ENCODE peak calls at places on chromosomes 3 and 15, in five cellular contexts. W, O, A, H and V are unnamed samples.

GRCh38 chr15:34520566-34520965 is 62.9 kb downstream of the GOLGA8B start:
- DNase-seq in H (no peak), O (no peak), A (no peak), W (no peak), V (no peak)

GRCh38 chr3:7309707-7310106 is 448.8 kb downstream of the GRM7 start:
- DNase-seq in W (peak; percentile 64), H (peak; percentile 95), O (peak; percentile 98), A (no peak), V (no peak)

GRCh38 chr3:63948995-63949394 is 36.8 kb upstream of the SCAANT1 start:
- DNase-seq in O (peak; percentile 79), A (no peak), W (no peak), H (no peak), V (peak; percentile 58)

GRCh38 chr3:56962200-56962599 is 98.3 kb upstream of the SPATA12 start:
- DNase-seq in O (no peak), W (no peak), H (no peak), A (no peak), V (no peak)

GRCh38 chr3:36895488-36896409 is 49.1 kb downstream of the TRANK1 start:
- DNase-seq in H (peak; percentile 88), A (no peak), O (no peak), W (no peak), V (no peak)

GRCh38 chr15:28786521-28786920 is 61.9 kb downstream of the GOLGA6L7 start:
- DNase-seq in A (no peak), H (no peak), W (no peak), O (peak; percentile 79), V (no peak)

GRCh38 chr3:127739347-127740135 is 66.8 kb downstream of the ABTB1 start:
- DNase-seq in W (no peak), O (peak; percentile 20), H (no peak), A (peak; percentile 30), V (no peak)

GRCh38 chr15:59298255-59298856 is 74.3 kb downstream of the MYO1E start:
- DNase-seq in H (no peak), A (no peak), W (no peak), O (no peak), V (no peak)

GRCh38 chr15:89002281-89002761 is 85.9 kb upstream of the ABHD2 start:
- DNase-seq in H (no peak), A (no peak), O (peak; percentile 87), W (no peak), V (peak; percentile 33)

GRCh38 chr15:27500206-27500605 is 529.2 kb downstream of the GABRG3 start:
- DNase-seq in H (no peak), W (no peak), O (no peak), A (no peak), V (no peak)

GRCh38 chr3:170163956-170164645 is 17.4 kb downstream of the PHC3 start:
- DNase-seq in H (no peak), A (no peak), O (no peak), W (no peak), V (no peak)

GRCh38 chr15:80099246-80099645 is 39.8 kb downstream of the ZFAND6 start:
- DNase-seq in A (no peak), W (no peak), H (no peak), O (no peak), V (no peak)

GRCh38 chr3:171487382-171487781 is 27.2 kb upstream of the TNIK start:
- DNase-seq in O (no peak), H (no peak), W (no peak), A (no peak), V (no peak)

GRCh38 chr3:32175607-32176197 is 62.8 kb upstream of the CMTM8 start:
- DNase-seq in O (peak; percentile 78), A (no peak), H (peak; percentile 81), W (no peak), V (peak; percentile 26)

GRCh38 chr3:32569540-32570425 is 875 bp downstream of the DYNC1LI1 start:
- DNase-seq in O (peak; percentile 27), H (peak; percentile 78), A (peak; percentile 60), W (peak; percentile 45), V (no peak)

GRCh38 chr3:179036226-179036625 is 35.4 kb downstream of the ZMAT3 start:
- DNase-seq in A (no peak), O (no peak), W (no peak), H (no peak), V (no peak)

GRCh38 chr3:174438501-174439156 is 420.5 kb upstream of the NAALADL2 start:
- DNase-seq in O (peak; percentile 21), H (no peak), A (no peak), W (no peak), V (no peak)

GRCh38 chr3:188220988-188221818 is 67.2 kb downstream of the LPP start:
- DNase-seq in W (peak; percentile 84), O (no peak), H (no peak), A (no peak), V (no peak)

GRCh38 chr3:41933154-41933676 is 28.7 kb downstream of the ULK4 start:
- DNase-seq in A (no peak), H (peak; percentile 17), O (peak; percentile 81), W (no peak), V (peak; percentile 12)

GRCh38 chr3:149473314-149473990 is 1.0 kb upstream of the TM4SF4 start:
- DNase-seq in W (peak; percentile 71), O (peak; percentile 60), A (peak; percentile 74), H (peak; percentile 85), V (peak; percentile 55)

GRCh38 chr15:50353251-50353998 is 1.6 kb downstream of the GABPB1 start:
- DNase-seq in H (no peak), W (no peak), O (peak; percentile 87), A (no peak), V (peak; percentile 69)

GRCh38 chr15:90191795-90192494 is 9.2 kb upstream of the SEMA4B start:
- DNase-seq in H (peak; percentile 51), O (peak; percentile 77), A (peak; percentile 75), W (peak; percentile 74), V (no peak)

GRCh38 chr3:142447308-142447851 is 457 bp downstream of the XRN1 start:
- DNase-seq in A (no peak), H (peak; percentile 30), W (peak; percentile 28), O (peak; percentile 61), V (no peak)

GRCh38 chr15:32718082-32718821 is 448 bp downstream of the GREM1 start:
- DNase-seq in A (no peak), O (peak; percentile 35), H (peak; percentile 5), W (no peak), V (no peak)

GRCh38 chr3:51681453-51681852 is 10.4 kb downstream of the TEX264 start:
- DNase-seq in A (no peak), O (peak; percentile 48), W (peak; percentile 58), H (no peak), V (no peak)

GRCh38 chr3:120749843-120750242 is 7.3 kb downstream of the GTF2E1 start:
- DNase-seq in H (no peak), A (no peak), O (no peak), W (no peak), V (no peak)

GRCh38 chr3:185796431-185797107 is 28.3 kb downstream of the IGF2BP2 start:
- DNase-seq in H (no peak), W (no peak), O (peak; percentile 43), A (no peak), V (no peak)

GRCh38 chr3:146903927-146904326 is 298.8 kb upstream of the PLSCR5 start:
- DNase-seq in W (no peak), A (no peak), O (no peak), H (no peak), V (no peak)

GRCh38 chr15:72445426-72445825 is 28.7 kb upstream of the ARIH1 start:
- DNase-seq in O (peak; percentile 15), W (no peak), H (peak; percentile 50), A (no peak), V (no peak)

GRCh38 chr15:54119056-54119455 is 140.8 kb downstream of the UNC13C start:
- DNase-seq in H (no peak), W (no peak), A (no peak), O (no peak), V (no peak)

DNA sequence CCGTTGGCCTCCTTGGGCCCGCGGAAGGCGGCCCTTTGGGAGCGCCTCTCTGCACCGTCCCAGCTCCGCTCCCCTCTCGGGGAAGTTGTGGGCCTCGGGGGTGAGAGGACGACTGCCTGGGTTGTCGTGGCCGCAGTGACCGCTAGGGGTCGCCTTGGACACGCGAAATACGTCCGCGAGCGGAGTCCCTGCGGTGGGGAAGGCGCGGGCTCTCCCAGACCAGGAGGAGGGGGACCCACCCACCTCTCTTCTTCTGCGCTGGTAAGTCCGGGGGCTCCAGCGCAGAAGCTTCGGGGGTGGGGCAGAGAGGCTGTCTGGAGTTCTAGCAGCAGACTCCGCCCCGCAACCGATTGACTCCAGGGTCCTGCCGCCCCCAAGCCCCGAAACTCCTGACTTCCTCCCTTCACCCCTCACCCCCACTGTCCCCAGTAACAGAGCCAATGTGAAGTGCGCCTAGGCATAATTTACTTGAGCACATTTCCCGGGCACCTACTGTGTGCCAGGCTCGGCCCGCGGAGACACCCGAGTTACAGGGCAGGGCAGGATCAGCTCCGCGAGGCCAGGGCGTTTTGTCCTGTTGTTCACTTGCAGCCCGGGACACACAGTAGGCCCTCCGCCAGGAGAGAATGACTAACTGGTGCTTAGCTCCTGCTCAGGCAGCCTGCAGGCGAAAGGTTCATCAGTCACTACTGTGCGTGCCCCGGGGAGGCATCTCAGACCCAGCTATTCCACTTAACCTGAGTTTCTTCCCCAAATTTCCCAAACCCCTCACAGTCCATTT is 32.8 kb downstream of the DNASE1L3 start:
- DNase-seq in A (peak; percentile 92), H (peak; percentile 87), O (peak; percentile 87), W (peak; percentile 85), V (no peak)
- H3K4me3 ChIP-seq in A (peak overlapping the region; percentile 37), H (peak overlapping the region; percentile 29), O (peak overlapping the region; percentile 24), W (peak overlapping the region; percentile 39), V (peak overlapping the region; percentile 52)

GRCh38 chr3:11096266-11097135 is 57.8 kb upstream of the HRH1 start:
- DNase-seq in W (peak; percentile 80), H (peak; percentile 97), A (no peak), O (peak; percentile 94), V (peak; percentile 61)

GRCh38 chr3:11093823-11094340 is 60.4 kb upstream of the HRH1 start:
- DNase-seq in W (no peak), O (no peak), H (no peak), A (no peak), V (no peak)

GRCh38 chr3:11091791-11092190 is 62.5 kb upstream of the HRH1 start:
- DNase-seq in O (no peak), H (no peak), W (no peak), A (no peak), V (no peak)

GRCh38 chr3:11099306-11099705 is 55.0 kb upstream of the HRH1 start:
- DNase-seq in W (no peak), O (peak; percentile 53), H (no peak), A (no peak), V (no peak)

GRCh38 chr3:11095932-11096265 is 58.4 kb upstream of the HRH1 start:
- DNase-seq in H (peak; percentile 85), W (no peak), O (peak; percentile 48), A (no peak), V (no peak)
- H3K4me3 ChIP-seq in H (no peak overlapping the region), W (no peak overlapping the region), O (no peak overlapping the region), A (no peak overlapping the region), V (no peak overlapping the region)

GRCh38 chr15:60390231-60390630 is 7.6 kb downstream of the ANXA2 start:
- DNase-seq in W (no peak), A (no peak), H (no peak), O (no peak), V (no peak)
- H3K4me3 ChIP-seq in W (no peak overlapping the region), A (no peak overlapping the region), H (peak overlapping the region; percentile 1), O (no peak overlapping the region), V (peak overlapping the region; percentile 50)

DNA sequence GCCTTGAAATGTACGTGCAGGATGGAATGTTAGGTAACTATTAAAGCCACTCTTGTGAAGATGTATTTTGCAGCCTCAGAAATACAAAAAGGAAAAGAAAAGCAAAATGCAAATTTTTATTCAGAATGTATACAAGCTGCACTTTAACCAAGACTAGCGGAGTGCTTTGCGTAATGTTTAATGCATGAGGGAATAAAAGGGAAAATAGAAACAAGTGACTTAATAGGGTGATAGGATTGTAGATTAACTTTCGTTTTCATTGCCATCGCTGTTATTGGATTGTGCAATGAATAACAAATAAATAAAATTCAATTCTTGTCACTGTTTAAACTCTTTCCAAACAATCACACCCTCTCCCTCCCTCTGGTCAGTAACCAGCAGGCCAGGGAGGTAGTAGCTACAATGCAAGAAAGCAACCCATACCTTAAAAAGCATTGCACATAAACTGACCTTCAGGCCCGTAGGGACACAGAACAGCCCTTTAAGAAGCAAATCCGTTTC is 631 bp upstream of the TFRC start:
- DNase-seq in H (no peak), W (no peak), O (no peak), A (no peak), V (no peak)
- H3K4me3 ChIP-seq in H (peak overlapping the region; percentile 83), W (peak overlapping the region; percentile 72), O (peak overlapping the region; percentile 65), A (peak overlapping the region; percentile 95), V (peak overlapping the region; percentile 92)